ENCODE peak calls at places on chromosomes 13 and 19, in eight cellular contexts. One of them, this sample, is unnamed.

GRCh38 chr13:75432045-75432444 is 49.9 kb downstream of the TBC1D4 start:
- DNase-seq in tibial nerve: no peak
- DNase-seq in upper lobe of left lung: no peak
- DNase-seq in A549: peak
- DNase-seq in stomach: no peak
- DNase-seq in SK-N-SH: no peak
- DNase-seq in ovary: no peak
- DNase-seq in transverse colon: no peak
- DNase-seq in this sample: no peak

GRCh38 chr13:49749852-49750251 is 42.6 kb downstream of the KPNA3 start:
- DNase-seq in tibial nerve: no peak
- DNase-seq in upper lobe of left lung: no peak
- DNase-seq in A549: no peak
- DNase-seq in stomach: no peak
- DNase-seq in SK-N-SH: no peak
- DNase-seq in ovary: no peak
- DNase-seq in transverse colon: no peak
- DNase-seq in this sample: no peak

GRCh38 chr13:99740261-99740979 is 231.1 kb downstream of the ZIC5 start:
- DNase-seq in tibial nerve: no peak
- DNase-seq in upper lobe of left lung: no peak
- DNase-seq in A549: no peak
- DNase-seq in stomach: no peak
- DNase-seq in SK-N-SH: peak
- DNase-seq in ovary: no peak
- DNase-seq in transverse colon: no peak
- DNase-seq in this sample: no peak

GRCh38 chr19:32901504-32902161 is 32.1 kb upstream of the SLC7A9 start:
- DNase-seq in tibial nerve: no peak
- DNase-seq in upper lobe of left lung: no peak
- DNase-seq in A549: no peak
- DNase-seq in stomach: no peak
- DNase-seq in SK-N-SH: no peak
- DNase-seq in ovary: no peak
- DNase-seq in transverse colon: no peak
- DNase-seq in this sample: no peak

GRCh38 chr13:40220299-40220935 is 446.0 kb downstream of the FOXO1 start:
- DNase-seq in tibial nerve: no peak
- DNase-seq in upper lobe of left lung: no peak
- DNase-seq in A549: no peak
- DNase-seq in stomach: no peak
- DNase-seq in SK-N-SH: no peak
- DNase-seq in ovary: no peak
- DNase-seq in transverse colon: no peak
- DNase-seq in this sample: no peak

GRCh38 chr19:39262496-39262895 is 5.7 kb upstream of the IFNL2 start:
- DNase-seq in tibial nerve: no peak
- DNase-seq in upper lobe of left lung: no peak
- DNase-seq in A549: no peak
- DNase-seq in stomach: no peak
- DNase-seq in SK-N-SH: no peak
- DNase-seq in ovary: no peak
- DNase-seq in transverse colon: no peak
- DNase-seq in this sample: no peak

GRCh38 chr13:22126433-22127021 is 455.7 kb downstream of the FGF9 start:
- DNase-seq in tibial nerve: no peak
- DNase-seq in upper lobe of left lung: no peak
- DNase-seq in A549: no peak
- DNase-seq in stomach: no peak
- DNase-seq in SK-N-SH: no peak
- DNase-seq in ovary: no peak
- DNase-seq in transverse colon: no peak
- DNase-seq in this sample: peak

GRCh38 chr13:93987458-93987857 is 492.0 kb downstream of the DCT start:
- DNase-seq in tibial nerve: no peak
- DNase-seq in upper lobe of left lung: no peak
- DNase-seq in A549: no peak
- DNase-seq in stomach: no peak
- DNase-seq in SK-N-SH: no peak
- DNase-seq in ovary: no peak
- DNase-seq in transverse colon: no peak
- DNase-seq in this sample: no peak

GRCh38 chr13:92805766-92806165 is 420.8 kb upstream of the GPC6 start:
- DNase-seq in tibial nerve: no peak
- DNase-seq in upper lobe of left lung: no peak
- DNase-seq in A549: no peak
- DNase-seq in stomach: no peak
- DNase-seq in SK-N-SH: no peak
- DNase-seq in ovary: no peak
- DNase-seq in transverse colon: no peak
- DNase-seq in this sample: no peak

GRCh38 chr13:24764276-24764630 is 284 bp downstream of the RNF17 start:
- DNase-seq in tibial nerve: no peak
- DNase-seq in upper lobe of left lung: no peak
- DNase-seq in A549: no peak
- DNase-seq in stomach: no peak
- DNase-seq in SK-N-SH: no peak
- DNase-seq in ovary: no peak
- DNase-seq in transverse colon: no peak
- DNase-seq in this sample: no peak

GRCh38 chr19:30287259-30287658 is 84.9 kb upstream of the ZNF536 start:
- DNase-seq in tibial nerve: no peak
- DNase-seq in upper lobe of left lung: no peak
- DNase-seq in A549: no peak
- DNase-seq in stomach: no peak
- DNase-seq in SK-N-SH: no peak
- DNase-seq in ovary: no peak
- DNase-seq in transverse colon: no peak
- DNase-seq in this sample: no peak

GRCh38 chr13:37109080-37109678 is 3.7 kb upstream of the CSNK1A1L start:
- DNase-seq in tibial nerve: no peak
- DNase-seq in upper lobe of left lung: no peak
- DNase-seq in A549: peak
- DNase-seq in stomach: no peak
- DNase-seq in SK-N-SH: peak
- DNase-seq in ovary: no peak
- DNase-seq in transverse colon: no peak
- DNase-seq in this sample: no peak

GRCh38 chr19:17205237-17206140 is 9.7 kb upstream of the USE1 start:
- DNase-seq in tibial nerve: peak
- DNase-seq in upper lobe of left lung: peak
- DNase-seq in A549: peak
- DNase-seq in stomach: peak
- DNase-seq in SK-N-SH: peak
- DNase-seq in ovary: peak
- DNase-seq in transverse colon: peak
- DNase-seq in this sample: no peak

GRCh38 chr19:12126707-12127106 is 13.4 kb downstream of the ZNF20 start:
- DNase-seq in tibial nerve: no peak
- DNase-seq in upper lobe of left lung: no peak
- DNase-seq in A549: no peak
- DNase-seq in stomach: no peak
- DNase-seq in SK-N-SH: peak
- DNase-seq in ovary: no peak
- DNase-seq in transverse colon: no peak
- DNase-seq in this sample: no peak

GRCh38 chr19:53394522-53394973 is 401 bp upstream of the ZNF765 start:
- DNase-seq in tibial nerve: peak
- DNase-seq in upper lobe of left lung: peak
- DNase-seq in A549: no peak
- DNase-seq in stomach: peak
- DNase-seq in SK-N-SH: peak
- DNase-seq in ovary: peak
- DNase-seq in transverse colon: peak
- DNase-seq in this sample: peak

GRCh38 chr19:32339988-32340874 is 5.2 kb upstream of the ZNF507 start:
- DNase-seq in tibial nerve: peak
- DNase-seq in upper lobe of left lung: peak
- DNase-seq in A549: peak
- DNase-seq in stomach: peak
- DNase-seq in SK-N-SH: peak
- DNase-seq in ovary: no peak
- DNase-seq in transverse colon: peak
- DNase-seq in this sample: no peak

GRCh38 chr19:792361-792885 is 4.8 kb upstream of the PTBP1 start:
- DNase-seq in tibial nerve: no peak
- DNase-seq in upper lobe of left lung: no peak
- DNase-seq in A549: no peak
- DNase-seq in stomach: no peak
- DNase-seq in SK-N-SH: no peak
- DNase-seq in ovary: no peak
- DNase-seq in transverse colon: no peak
- DNase-seq in this sample: no peak

GRCh38 chr13:98925949-98926348 is 51.9 kb downstream of the DOCK9 start:
- DNase-seq in tibial nerve: no peak
- DNase-seq in upper lobe of left lung: no peak
- DNase-seq in A549: no peak
- DNase-seq in stomach: no peak
- DNase-seq in SK-N-SH: no peak
- DNase-seq in ovary: no peak
- DNase-seq in transverse colon: no peak
- DNase-seq in this sample: no peak

GRCh38 chr19:19499272-19499995 is 15.9 kb downstream of the TSSK6 start:
- DNase-seq in tibial nerve: no peak
- DNase-seq in upper lobe of left lung: no peak
- DNase-seq in A549: no peak
- DNase-seq in stomach: no peak
- DNase-seq in SK-N-SH: no peak
- DNase-seq in ovary: no peak
- DNase-seq in transverse colon: no peak
- DNase-seq in this sample: no peak

GRCh38 chr19:19500975-19501644 is 14.2 kb downstream of the TSSK6 start:
- DNase-seq in tibial nerve: no peak
- DNase-seq in upper lobe of left lung: no peak
- DNase-seq in A549: no peak
- DNase-seq in stomach: no peak
- DNase-seq in SK-N-SH: no peak
- DNase-seq in ovary: no peak
- DNase-seq in transverse colon: no peak
- DNase-seq in this sample: no peak

GRCh38 chr19:19502808-19503602 is 12.3 kb downstream of the TSSK6 start:
- DNase-seq in tibial nerve: no peak
- DNase-seq in upper lobe of left lung: peak
- DNase-seq in A549: no peak
- DNase-seq in stomach: no peak
- DNase-seq in SK-N-SH: no peak
- DNase-seq in ovary: no peak
- DNase-seq in transverse colon: no peak
- DNase-seq in this sample: no peak

GRCh38 chr19:19502281-19502680 is 13.1 kb downstream of the TSSK6 start:
- DNase-seq in tibial nerve: no peak
- DNase-seq in upper lobe of left lung: no peak
- DNase-seq in A549: no peak
- DNase-seq in stomach: no peak
- DNase-seq in SK-N-SH: no peak
- DNase-seq in ovary: no peak
- DNase-seq in transverse colon: no peak
- DNase-seq in this sample: no peak

GRCh38 chr19:19501798-19502197 is 13.6 kb downstream of the TSSK6 start:
- DNase-seq in tibial nerve: no peak
- DNase-seq in upper lobe of left lung: no peak
- DNase-seq in A549: no peak
- DNase-seq in stomach: no peak
- DNase-seq in SK-N-SH: no peak
- DNase-seq in ovary: no peak
- DNase-seq in transverse colon: no peak
- DNase-seq in this sample: no peak
- TF ChIP-seq EP300 in tibial nerve: no peak
- TF ChIP-seq EP300 in upper lobe of left lung: no peak
- TF ChIP-seq EP300 in A549: no peak
- TF ChIP-seq EP300 in stomach: no peak
- TF ChIP-seq EP300 in SK-N-SH: no peak
- TF ChIP-seq EP300 in ovary: no peak
- TF ChIP-seq EP300 in transverse colon: no peak
- TF ChIP-seq EP300 in this sample: no peak

DNA sequence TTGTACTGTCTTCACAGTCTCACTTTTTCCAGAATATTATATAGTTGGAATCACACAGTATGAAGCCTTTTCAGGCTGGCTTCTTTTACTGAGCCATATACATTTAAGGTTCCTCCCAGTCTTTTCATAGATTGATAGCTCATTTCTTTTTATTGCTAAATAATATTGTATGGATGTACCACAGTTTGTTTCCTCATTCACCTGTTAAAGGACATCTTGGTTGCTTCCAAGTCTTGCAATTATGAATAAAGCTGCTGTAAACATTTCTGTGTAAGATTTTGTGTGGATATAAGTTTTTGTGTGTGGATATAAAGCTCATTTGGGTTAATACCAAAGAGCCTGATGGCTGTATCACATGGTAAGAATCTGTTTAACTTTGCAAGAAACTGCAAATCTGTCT is 24.5 kb upstream of the CYP2A7 start:
- DNase-seq in tibial nerve: no peak
- DNase-seq in upper lobe of left lung: no peak
- DNase-seq in A549: no peak
- DNase-seq in stomach: no peak
- DNase-seq in SK-N-SH: no peak
- DNase-seq in ovary: no peak
- DNase-seq in transverse colon: no peak
- DNase-seq in this sample: no peak
- TF ChIP-seq EP300 in tibial nerve: no peak
- TF ChIP-seq EP300 in upper lobe of left lung: no peak
- TF ChIP-seq EP300 in A549: no peak
- TF ChIP-seq EP300 in stomach: no peak
- TF ChIP-seq EP300 in SK-N-SH: no peak
- TF ChIP-seq EP300 in ovary: no peak
- TF ChIP-seq EP300 in transverse colon: no peak
- TF ChIP-seq EP300 in this sample: no peak

DNA sequence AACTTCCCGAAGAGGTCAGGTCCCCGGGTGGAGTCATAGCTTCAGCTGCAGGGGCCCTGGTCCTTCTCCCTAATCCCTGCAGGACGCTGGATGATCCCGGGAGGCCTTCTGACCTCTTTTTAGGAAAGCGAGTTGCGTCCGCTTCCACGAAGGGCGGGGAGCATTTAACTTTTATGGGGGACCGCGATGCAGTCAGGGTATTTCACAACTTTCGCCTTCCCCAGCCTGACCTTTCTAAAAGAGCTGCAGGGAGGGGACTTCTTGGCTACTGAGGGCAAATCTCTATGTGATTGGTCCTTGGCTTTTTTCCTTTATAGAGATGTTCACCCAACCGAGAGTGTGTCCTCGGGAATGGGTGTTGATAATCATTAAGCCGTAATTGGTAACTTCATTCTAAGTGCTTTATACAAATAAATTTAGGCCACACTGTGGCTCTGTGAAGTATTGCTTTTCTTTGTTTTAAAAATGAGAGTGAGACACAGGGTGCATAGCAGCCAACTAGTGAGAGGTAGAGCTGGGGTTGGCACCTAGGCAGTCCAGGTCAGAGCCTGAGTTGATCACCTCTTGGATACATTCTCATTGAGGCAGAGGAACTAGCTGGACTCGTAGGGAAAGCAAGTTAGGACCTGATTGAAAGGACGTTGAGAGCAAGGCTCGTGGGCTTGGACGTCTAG is 841 bp downstream of the ZNF230 start:
- DNase-seq in tibial nerve: no peak
- DNase-seq in upper lobe of left lung: no peak
- DNase-seq in A549: no peak
- DNase-seq in stomach: no peak
- DNase-seq in SK-N-SH: no peak
- DNase-seq in ovary: peak
- DNase-seq in transverse colon: peak
- DNase-seq in this sample: no peak
- TF ChIP-seq EP300 in tibial nerve: no peak
- TF ChIP-seq EP300 in upper lobe of left lung: no peak
- TF ChIP-seq EP300 in A549: no peak
- TF ChIP-seq EP300 in stomach: no peak
- TF ChIP-seq EP300 in SK-N-SH: no peak
- TF ChIP-seq EP300 in ovary: no peak
- TF ChIP-seq EP300 in transverse colon: no peak
- TF ChIP-seq EP300 in this sample: no peak

GRCh38 chr13:26872444-26873173 is 112.0 kb upstream of the GPR12 start:
- DNase-seq in tibial nerve: no peak
- DNase-seq in upper lobe of left lung: peak
- DNase-seq in A549: peak
- DNase-seq in stomach: peak
- DNase-seq in SK-N-SH: peak
- DNase-seq in ovary: no peak
- DNase-seq in transverse colon: peak
- DNase-seq in this sample: no peak
- TF ChIP-seq EP300 in tibial nerve: no peak
- TF ChIP-seq EP300 in upper lobe of left lung: no peak
- TF ChIP-seq EP300 in A549: no peak
- TF ChIP-seq EP300 in stomach: no peak
- TF ChIP-seq EP300 in SK-N-SH: no peak
- TF ChIP-seq EP300 in ovary: no peak
- TF ChIP-seq EP300 in transverse colon: no peak
- TF ChIP-seq EP300 in this sample: no peak